ENCODE peak calls at places on chromosomes 4 and X, in four cellular contexts. F, P, T and X are unnamed samples.
A peak's percentile ranks its signal among the peaks of the same experiment; 100 is the strongest.

GRCh38 chr4:73451404-73451803 is 15.4 kb downstream of the AFP start:
- DNase-seq in F (no peak), P (peak; percentile 56), T (peak; percentile 26), X (no peak)

GRCh38 chr4:40322853-40323252 is 12.3 kb upstream of the CHRNA9 start:
- DNase-seq in F (no peak), P (no peak), T (no peak), X (no peak)

GRCh38 chr4:18579222-18579621 is 557.7 kb upstream of the LCORL start:
- DNase-seq in F (no peak), P (no peak), T (no peak), X (no peak)

GRCh38 chr4:66273110-66273509 is 602.8 kb upstream of the EPHA5 start:
- DNase-seq in F (no peak), P (no peak), T (peak; percentile 85), X (no peak)

GRCh38 chr4:144712775-144713174 is 66.8 kb downstream of the HHIP start:
- DNase-seq in F (no peak), P (peak; percentile 87), T (no peak), X (no peak)

GRCh38 chr4:26044524-26044923 is 130.5 kb downstream of the SMIM20 start:
- DNase-seq in F (no peak), P (no peak), T (no peak), X (no peak)

GRCh38 chrX:154484255-154485149 is 1.9 kb downstream of the UBL4A start:
- DNase-seq in F (no peak), P (no peak), T (no peak), X (peak; percentile 33)

GRCh38 chr4:102754044-102754443 is 6.7 kb downstream of the MANBA start:
- DNase-seq in F (no peak), P (peak; percentile 64), T (no peak), X (no peak)

GRCh38 chr4:149997881-149998421 is 80.3 kb upstream of the DCLK2 start:
- DNase-seq in F (no peak), P (peak; percentile 60), T (no peak), X (peak; percentile 74)

GRCh38 chr4:30610361-30610760 is 109.8 kb upstream of the PCDH7 start:
- DNase-seq in F (no peak), P (no peak), T (no peak), X (no peak)

GRCh38 chrX:148500428-148501120 is at the start of gene AFF2:
- DNase-seq in F (peak; percentile 70), P (no peak), T (peak; percentile 69), X (no peak)

GRCh38 chrX:34562006-34562405 is 95.1 kb downstream of the TMEM47 start:
- DNase-seq in F (no peak), P (no peak), T (no peak), X (no peak)

GRCh38 chr4:1531683-1532548 is 125.7 kb upstream of the NKX1-1 start:
- DNase-seq in F (no peak), P (no peak), T (no peak), X (no peak)

GRCh38 chr4:41124916-41125548 is 89.3 kb downstream of the APBB2 start:
- DNase-seq in F (no peak), P (no peak), T (no peak), X (no peak)